ENCODE peak calls at places on chromosome 20, in nine cellular contexts. E is mesenchymal stem cell; Q is NCI-H1105; Z is hippocampal formation; J is activated effector memory CD4-positive, alpha-beta T cell treated with anti-CD3 and anti-CD28 coated beads, Interleukin-2, amount 50 U/mL, for 16 hours; X is adrenal gland; I is HTR-8/SVneo; B is NCI-H187; M is nucleus accumbens. S is an unnamed sample.

GRCh38 chr20:4135385-4136077 is 120.2 kb upstream of the RNF24 start:
- DNase-seq in J (no peak), I (peak), Q (no peak), Z (no peak), B (no peak), M (no peak), E (peak), X (no peak), S (no peak)

GRCh38 chr20:59455392-59456341 is 148.7 kb upstream of the PHACTR3 start:
- DNase-seq in I (peak), Z (peak), X (peak), Q (peak), E (no peak), B (no peak), J (no peak), M (no peak), S (no peak)

GRCh38 chr20:1375515-1375914 is 17.3 kb downstream of the FKBP1A start:
- DNase-seq in Q (no peak), B (peak), E (peak), X (no peak), Z (no peak), J (no peak), I (peak), M (no peak), S (no peak)

GRCh38 chr20:17169575-17170136 is 57.2 kb upstream of the PCSK2 start:
- DNase-seq in M (no peak), J (no peak), B (no peak), Q (peak), Z (peak), E (no peak), I (no peak), X (no peak), S (peak)

GRCh38 chr20:3238616-3239025 is 369 bp downstream of the SLC4A11 start:
- DNase-seq in J (peak), E (peak), X (no peak), B (no peak), Z (no peak), M (no peak), I (peak), Q (no peak), S (no peak)

GRCh38 chr20:63164681-63165537 is 51.0 kb downstream of the YTHDF1 start:
- DNase-seq in X (no peak), J (no peak), Q (no peak), E (no peak), B (no peak), Z (no peak), I (no peak), M (no peak), S (no peak)

GRCh38 chr20:31890646-31891045 is 20.2 kb downstream of the TTLL9 start:
- DNase-seq in I (no peak), Z (no peak), E (no peak), Q (no peak), B (no peak), M (no peak), X (no peak), J (no peak), S (no peak)

GRCh38 chr20:3783516-3784225 is 2.4 kb upstream of the SPEF1 start:
- DNase-seq in E (no peak), J (no peak), Z (no peak), B (no peak), X (no peak), I (no peak), Q (no peak), M (no peak), S (no peak)

GRCh38 chr20:61704661-61705060 is 361.0 kb downstream of the TAF4 start:
- DNase-seq in E (no peak), I (no peak), M (no peak), Z (no peak), Q (no peak), J (no peak), X (no peak), B (no peak), S (no peak)

GRCh38 chr20:266604-267562 is 9.4 kb downstream of the DEFB132 start:
- DNase-seq in X (peak), B (peak), E (peak), Q (peak), I (peak), Z (peak), J (peak), M (peak), S (peak)

GRCh38 chr20:4225778-4226177 is 210.4 kb upstream of the RNF24 start:
- DNase-seq in J (no peak), M (no peak), Z (no peak), E (peak), B (no peak), X (no peak), I (peak), Q (no peak), S (no peak)

GRCh38 chr20:37007898-37008649 is 56.6 kb upstream of the SAMHD1 start:
- DNase-seq in Q (no peak), X (no peak), I (peak), Z (peak), E (peak), B (no peak), M (no peak), J (no peak), S (no peak)

S was measured in NCI-H2107.